ENCODE peak calls at places on chromosomes 12 and 14, in six cellular contexts. One of them, this sample, is unnamed. For H3K36me3, the result is how much of the 10 kb centered on the place peaks cover.

GRCh38 chr12:5017638-5018348 is 25.9 kb upstream of the KCNA5 start:
- DNase-seq in transverse colon: no peak
- DNase-seq in tibial artery: no peak
- DNase-seq in adrenal gland: no peak
- DNase-seq in cardiac muscle cell: no peak
- DNase-seq in thyroid gland: no peak
- DNase-seq in this sample: no peak

GRCh38 chr12:58310828-58311273 is 369.5 kb downstream of the ATP23 start:
- DNase-seq in adrenal gland: peak
- DNase-seq in cardiac muscle cell: peak
- DNase-seq in thyroid gland: no peak
- DNase-seq in transverse colon: no peak
- DNase-seq in tibial artery: no peak
- DNase-seq in this sample: no peak

GRCh38 chr12:54407183-54407905 is 11.7 kb downstream of the ITGA5 start:
- DNase-seq in cardiac muscle cell: no peak
- DNase-seq in thyroid gland: no peak
- DNase-seq in transverse colon: no peak
- DNase-seq in tibial artery: no peak
- DNase-seq in adrenal gland: no peak
- DNase-seq in this sample: no peak

GRCh38 chr14:91223028-91223783 is 21.3 kb downstream of the GPR68 start:
- DNase-seq in transverse colon: no peak
- DNase-seq in tibial artery: no peak
- DNase-seq in cardiac muscle cell: no peak
- DNase-seq in adrenal gland: no peak
- DNase-seq in thyroid gland: no peak
- DNase-seq in this sample: no peak

GRCh38 chr14:25121342-25122129 is 71.6 kb upstream of the STXBP6 start:
- DNase-seq in adrenal gland: no peak
- DNase-seq in transverse colon: no peak
- DNase-seq in thyroid gland: no peak
- DNase-seq in tibial artery: no peak
- DNase-seq in cardiac muscle cell: peak
- DNase-seq in this sample: no peak

GRCh38 chr12:68279227-68280054 is 26.0 kb upstream of the IL22 start:
- DNase-seq in transverse colon: no peak
- DNase-seq in tibial artery: no peak
- DNase-seq in thyroid gland: no peak
- DNase-seq in cardiac muscle cell: peak
- DNase-seq in adrenal gland: peak
- DNase-seq in this sample: no peak

GRCh38 chr14:81222694-81223093 is 1.9 kb upstream of the GTF2A1 start:
- DNase-seq in adrenal gland: no peak
- DNase-seq in cardiac muscle cell: no peak
- DNase-seq in tibial artery: no peak
- DNase-seq in thyroid gland: no peak
- DNase-seq in transverse colon: no peak
- DNase-seq in this sample: no peak

GRCh38 chr14:104932676-104933631 is 8.3 kb downstream of the PLD4 start:
- DNase-seq in transverse colon: peak
- DNase-seq in thyroid gland: peak
- DNase-seq in adrenal gland: peak
- DNase-seq in tibial artery: peak
- DNase-seq in cardiac muscle cell: peak
- DNase-seq in this sample: peak

GRCh38 chr14:95474941-95475340 is 41.5 kb downstream of the SYNE3 start:
- DNase-seq in thyroid gland: no peak
- DNase-seq in transverse colon: no peak
- DNase-seq in tibial artery: no peak
- DNase-seq in adrenal gland: no peak
- DNase-seq in cardiac muscle cell: no peak
- DNase-seq in this sample: no peak

GRCh38 chr12:34301251-34302130 is 279.2 kb downstream of the ALG10 start:
- DNase-seq in tibial artery: no peak
- DNase-seq in adrenal gland: no peak
- DNase-seq in cardiac muscle cell: no peak
- DNase-seq in thyroid gland: no peak
- DNase-seq in transverse colon: no peak
- DNase-seq in this sample: no peak

GRCh38 chr14:94914191-94914590 is 144.3 kb upstream of the GSC start:
- DNase-seq in cardiac muscle cell: no peak
- DNase-seq in adrenal gland: no peak
- DNase-seq in transverse colon: peak
- DNase-seq in tibial artery: no peak
- DNase-seq in thyroid gland: no peak
- DNase-seq in this sample: no peak

GRCh38 chr12:64729909-64730584 is 29.2 kb downstream of the GNS start:
- DNase-seq in tibial artery: no peak
- DNase-seq in transverse colon: no peak
- DNase-seq in cardiac muscle cell: no peak
- DNase-seq in thyroid gland: no peak
- DNase-seq in adrenal gland: no peak
- DNase-seq in this sample: peak

GRCh38 chr14:33402604-33403003 is 463.9 kb downstream of the NPAS3 start:
- DNase-seq in thyroid gland: peak
- DNase-seq in cardiac muscle cell: no peak
- DNase-seq in transverse colon: no peak
- DNase-seq in tibial artery: no peak
- DNase-seq in adrenal gland: no peak
- DNase-seq in this sample: no peak

GRCh38 chr14:105385322-105385637 is 13.1 kb upstream of the TEX22 start:
- DNase-seq in tibial artery: no peak
- DNase-seq in thyroid gland: no peak
- DNase-seq in cardiac muscle cell: no peak
- DNase-seq in transverse colon: no peak
- DNase-seq in adrenal gland: no peak
- DNase-seq in this sample: peak

GRCh38 chr12:82090188-82090587 is 268.0 kb downstream of the CCDC59 start:
- DNase-seq in thyroid gland: no peak
- DNase-seq in transverse colon: no peak
- DNase-seq in cardiac muscle cell: no peak
- DNase-seq in adrenal gland: no peak
- DNase-seq in tibial artery: no peak
- DNase-seq in this sample: no peak

GRCh38 chr12:53571295-53571694 is 54.9 kb downstream of the ATF7 start:
- DNase-seq in cardiac muscle cell: no peak
- DNase-seq in transverse colon: no peak
- DNase-seq in tibial artery: no peak
- DNase-seq in adrenal gland: no peak
- DNase-seq in thyroid gland: no peak
- DNase-seq in this sample: no peak

GRCh38 chr12:25301798-25302197 is 51.1 kb upstream of the KRAS start:
- DNase-seq in tibial artery: no peak
- DNase-seq in adrenal gland: no peak
- DNase-seq in cardiac muscle cell: peak
- DNase-seq in thyroid gland: no peak
- DNase-seq in transverse colon: no peak
- DNase-seq in this sample: no peak

GRCh38 chr12:11130999-11131398 is 3.4 kb downstream of the TAS2R30 start:
- DNase-seq in transverse colon: no peak
- DNase-seq in tibial artery: no peak
- DNase-seq in adrenal gland: no peak
- DNase-seq in cardiac muscle cell: no peak
- DNase-seq in thyroid gland: no peak
- DNase-seq in this sample: no peak

GRCh38 chr12:80567391-80567790 is 123.4 kb downstream of the PTPRQ start:
- DNase-seq in cardiac muscle cell: peak
- DNase-seq in transverse colon: no peak
- DNase-seq in thyroid gland: no peak
- DNase-seq in adrenal gland: no peak
- DNase-seq in tibial artery: no peak
- DNase-seq in this sample: no peak

GRCh38 chr12:119171691-119172090 is 7.0 kb upstream of the HSPB8 start:
- DNase-seq in cardiac muscle cell: no peak
- DNase-seq in adrenal gland: no peak
- DNase-seq in transverse colon: no peak
- DNase-seq in thyroid gland: no peak
- DNase-seq in tibial artery: no peak
- DNase-seq in this sample: no peak

GRCh38 chr12:131565256-131566005 is 145.5 kb upstream of the SFSWAP start:
- DNase-seq in thyroid gland: no peak
- DNase-seq in adrenal gland: no peak
- DNase-seq in cardiac muscle cell: no peak
- DNase-seq in transverse colon: no peak
- DNase-seq in tibial artery: no peak
- DNase-seq in this sample: no peak

GRCh38 chr14:92600318-92601053 is 86.9 kb downstream of the RIN3 start:
- DNase-seq in thyroid gland: no peak
- DNase-seq in adrenal gland: no peak
- DNase-seq in cardiac muscle cell: peak
- DNase-seq in tibial artery: no peak
- DNase-seq in transverse colon: no peak
- DNase-seq in this sample: no peak

GRCh38 chr12:92080390-92081285 is 65.0 kb downstream of the BTG1 start:
- DNase-seq in cardiac muscle cell: peak
- DNase-seq in tibial artery: no peak
- DNase-seq in thyroid gland: no peak
- DNase-seq in transverse colon: no peak
- DNase-seq in adrenal gland: no peak
- DNase-seq in this sample: no peak
- H3K36me3 ChIP-seq in cardiac muscle cell: under half
- H3K36me3 ChIP-seq in tibial artery: under half
- H3K36me3 ChIP-seq in thyroid gland: under half
- H3K36me3 ChIP-seq in transverse colon: under half
- H3K36me3 ChIP-seq in adrenal gland: under half
- H3K36me3 ChIP-seq in this sample: under half

DNA sequence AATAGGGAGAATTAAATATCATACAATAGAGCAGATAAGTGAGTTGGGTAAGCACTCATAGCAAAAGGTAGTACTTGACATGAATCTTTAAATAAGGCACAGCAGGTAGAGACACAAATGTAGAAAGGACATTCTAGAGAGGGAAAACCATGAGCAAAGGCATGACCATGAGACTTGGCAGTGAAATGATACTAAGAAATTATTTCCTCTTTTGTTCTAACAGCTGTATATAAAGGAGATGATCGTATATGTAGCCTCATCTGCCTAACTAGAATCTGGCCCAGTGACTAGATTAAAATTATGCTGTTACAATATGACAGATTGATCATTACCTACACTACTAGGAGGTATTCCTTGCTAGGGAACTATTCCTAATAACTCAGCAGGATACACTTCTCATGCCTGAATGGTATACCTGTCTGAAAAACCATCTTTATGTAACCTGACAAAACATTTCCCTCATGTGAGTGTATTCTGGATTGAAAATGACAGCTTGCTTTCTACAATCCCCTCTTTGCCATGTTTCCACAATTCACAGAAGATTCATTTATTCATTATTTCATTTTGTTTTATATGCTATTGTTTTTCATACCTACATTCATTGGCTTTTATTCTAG is 725.7 kb downstream of the C12orf50 start:
- DNase-seq in thyroid gland: no peak
- DNase-seq in transverse colon: no peak
- DNase-seq in adrenal gland: no peak
- DNase-seq in cardiac muscle cell: no peak
- DNase-seq in tibial artery: no peak
- DNase-seq in this sample: no peak
- TF ChIP-seq CTCF in thyroid gland: no peak
- TF ChIP-seq CTCF in transverse colon: no peak
- TF ChIP-seq CTCF in adrenal gland: no peak
- TF ChIP-seq CTCF in cardiac muscle cell: no peak
- TF ChIP-seq CTCF in tibial artery: no peak
- TF ChIP-seq CTCF in this sample: no peak

DNA sequence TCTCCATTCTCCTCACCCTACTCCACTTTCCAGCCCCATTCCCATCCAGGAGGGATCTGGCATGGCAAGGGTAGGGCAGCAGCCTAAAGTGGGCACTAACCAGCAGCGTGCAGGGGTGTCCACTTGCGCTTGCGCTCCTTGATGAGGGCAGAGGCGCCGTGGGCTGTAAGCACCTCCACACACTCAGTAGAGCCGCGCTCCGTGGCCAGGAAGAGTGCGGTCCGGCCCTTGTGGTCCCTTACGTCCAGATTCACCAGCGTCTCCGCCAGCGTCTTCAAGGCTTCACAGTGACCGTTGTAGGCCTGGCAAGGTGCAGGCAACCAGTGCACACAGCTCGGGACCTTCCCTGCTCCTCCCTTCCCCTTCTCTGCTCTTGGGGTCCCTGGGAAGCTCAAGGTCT is 10.3 kb downstream of the ANKRD52 start:
- DNase-seq in thyroid gland: no peak
- DNase-seq in cardiac muscle cell: no peak
- DNase-seq in tibial artery: no peak
- DNase-seq in transverse colon: no peak
- DNase-seq in adrenal gland: no peak
- DNase-seq in this sample: no peak
- H3K36me3 ChIP-seq in thyroid gland: half or more
- H3K36me3 ChIP-seq in cardiac muscle cell: half or more
- H3K36me3 ChIP-seq in tibial artery: half or more
- H3K36me3 ChIP-seq in transverse colon: half or more
- H3K36me3 ChIP-seq in adrenal gland: half or more
- H3K36me3 ChIP-seq in this sample: under half

GRCh38 chr12:125162489-125163028 is 97.3 kb downstream of the AACS start:
- DNase-seq in thyroid gland: no peak
- DNase-seq in transverse colon: no peak
- DNase-seq in tibial artery: no peak
- DNase-seq in adrenal gland: no peak
- DNase-seq in cardiac muscle cell: no peak
- DNase-seq in this sample: no peak
- TF ChIP-seq CTCF in thyroid gland: no peak
- TF ChIP-seq CTCF in transverse colon: no peak
- TF ChIP-seq CTCF in tibial artery: no peak
- TF ChIP-seq CTCF in adrenal gland: no peak
- TF ChIP-seq CTCF in cardiac muscle cell: no peak
- TF ChIP-seq CTCF in this sample: no peak

DNA sequence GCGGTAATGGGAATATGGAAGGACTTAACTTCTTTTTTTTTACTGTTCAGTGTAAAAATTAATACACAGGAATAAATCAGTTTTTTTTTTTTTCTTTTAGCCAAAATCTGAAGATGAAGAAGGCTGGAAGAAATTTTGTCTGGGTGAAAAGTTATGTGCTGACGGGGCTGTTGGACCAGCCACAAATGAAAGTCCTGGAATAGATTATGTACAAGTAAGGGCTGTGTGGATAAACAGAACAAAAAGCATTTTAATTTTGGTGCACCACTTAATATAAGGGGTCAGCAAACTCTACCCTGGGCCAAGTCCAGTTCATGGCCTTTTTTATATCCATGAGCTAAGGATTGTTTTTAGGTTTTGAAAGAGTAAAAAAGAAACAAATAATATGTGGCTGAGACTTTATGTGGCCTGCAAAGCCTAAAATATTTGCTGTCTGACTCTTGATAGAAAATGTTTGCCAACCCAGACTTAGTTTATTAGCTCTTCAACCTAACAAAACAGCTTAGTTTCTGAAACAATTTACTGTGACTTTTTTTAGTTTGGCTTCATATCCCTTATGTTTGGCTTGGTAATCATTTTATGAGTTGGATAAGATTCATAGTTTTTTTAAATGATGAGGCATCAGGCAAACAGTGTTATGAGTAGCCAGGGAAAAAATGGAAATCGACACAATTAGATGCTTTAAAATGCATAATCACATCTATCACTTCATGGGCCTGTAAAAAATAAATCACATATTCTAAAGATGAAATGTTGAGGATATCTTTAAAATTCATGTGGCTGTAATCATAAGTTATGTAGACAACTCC is 8.4 kb downstream of the GEMIN2 start:
- DNase-seq in adrenal gland: no peak
- DNase-seq in thyroid gland: no peak
- DNase-seq in cardiac muscle cell: no peak
- DNase-seq in tibial artery: no peak
- DNase-seq in transverse colon: no peak
- DNase-seq in this sample: no peak
- H3K36me3 ChIP-seq in adrenal gland: under half
- H3K36me3 ChIP-seq in thyroid gland: under half
- H3K36me3 ChIP-seq in cardiac muscle cell: under half
- H3K36me3 ChIP-seq in tibial artery: under half
- H3K36me3 ChIP-seq in transverse colon: under half
- H3K36me3 ChIP-seq in this sample: under half

This sample was measured in GM06990.